ENCODE peak calls at places on chromosomes 6 and 20, in seven cellular contexts. Y, A, T, U, V, Z and I are unnamed samples.

GRCh38 chr6:38552136-38552535 is 87.6 kb downstream of the BTBD9 start:
- DNase-seq in Y (no peak), A (peak; percentile 53), T (no peak), U (no peak), V (no peak), Z (no peak), I (peak; percentile 20)

GRCh38 chr20:58524814-58525213 is 9.6 kb upstream of the APCDD1L start:
- DNase-seq in Y (no peak), A (no peak), T (no peak), U (no peak), V (peak; percentile 67), Z (peak; percentile 94), I (no peak)

GRCh38 chr6:107657755-107658461 is 166.2 kb downstream of the SCML4 start:
- DNase-seq in Y (no peak), A (peak; percentile 91), T (no peak), U (peak; percentile 88), V (peak; percentile 54), Z (peak; percentile 73), I (no peak)

GRCh38 chr6:140182819-140183218 is 808.4 kb upstream of the CITED2 start:
- DNase-seq in Y (no peak), A (no peak), T (no peak), U (no peak), V (no peak), Z (peak; percentile 7), I (no peak)

GRCh38 chr6:52526634-52527033 is 50.2 kb downstream of the TRAM2 start:
- DNase-seq in Y (no peak), A (no peak), T (no peak), U (no peak), V (no peak), Z (peak; percentile 54), I (no peak)

GRCh38 chr20:10962937-10963336 is 289.1 kb upstream of the JAG1 start:
- DNase-seq in Y (no peak), A (no peak), T (no peak), U (no peak), V (no peak), Z (no peak), I (no peak)

GRCh38 chr6:150119256-150119655 is 23.6 kb upstream of the PPP1R14C start:
- DNase-seq in Y (no peak), A (no peak), T (no peak), U (no peak), V (peak; percentile 22), Z (peak; percentile 10), I (no peak)

GRCh38 chr6:25963426-25964123 is 973 bp downstream of the TRIM38 start:
- DNase-seq in Y (no peak), A (no peak), T (no peak), U (peak; percentile 95), V (peak; percentile 49), Z (no peak), I (no peak)

GRCh38 chr6:31702421-31702818 is 704 bp downstream of the ABHD16A start:
- DNase-seq in Y (no peak), A (no peak), T (no peak), U (peak; percentile 62), V (no peak), Z (peak; percentile 4), I (peak; percentile 48)

GRCh38 chr6:110415297-110415916 is at the start of gene DDO:
- DNase-seq in Y (no peak), A (no peak), T (no peak), U (no peak), V (peak; percentile 34), Z (peak; percentile 48), I (peak; percentile 86)

GRCh38 chr6:25535302-25536225 is 116.5 kb upstream of the SCGN start:
- DNase-seq in Y (no peak), A (no peak), T (no peak), U (no peak), V (no peak), Z (no peak), I (no peak)

GRCh38 chr6:29797120-29797519 is 30.5 kb upstream of the HLA-G start:
- DNase-seq in Y (no peak), A (no peak), T (no peak), U (no peak), V (peak; percentile 18), Z (no peak), I (no peak)

GRCh38 chr6:168200571-168201134 is 118.9 kb downstream of the DACT2 start:
- DNase-seq in Y (no peak), A (no peak), T (no peak), U (no peak), V (no peak), Z (no peak), I (no peak)

GRCh38 chr6:130116273-130116672 is 97.9 kb downstream of the L3MBTL3 start:
- DNase-seq in Y (no peak), A (no peak), T (no peak), U (no peak), V (no peak), Z (no peak), I (no peak)

GRCh38 chr6:6724319-6725119 is 136.0 kb downstream of the LY86 start:
- DNase-seq in Y (peak; percentile 82), A (peak; percentile 36), T (peak; percentile 10), U (peak; percentile 25), V (peak; percentile 86), Z (peak; percentile 68), I (peak; percentile 63)

GRCh38 chr6:130424704-130425103 is 58.9 kb downstream of the TMEM200A start:
- DNase-seq in Y (no peak), A (no peak), T (no peak), U (no peak), V (no peak), Z (no peak), I (no peak)

GRCh38 chr20:62219992-62220665 is at the start of gene HRH3:
- DNase-seq in Y (no peak), A (no peak), T (peak; percentile 10), U (no peak), V (peak; percentile 26), Z (no peak), I (peak; percentile 45)